ENCODE peak calls at places on chromosomes 11 and 22, in nine cellular contexts. D, Z, W, E, K, B, M, R and C are unnamed samples.

GRCh38 chr11:124762077-124762623 is at the start of gene ESAM:
- DNase-seq in E (no peak), Z (no peak), B (peak), K (peak), R (no peak), W (no peak), M (peak), D (no peak), C (peak)

GRCh38 chr22:40898850-40899357 is 37.0 kb upstream of the DNAJB7 start:
- DNase-seq in Z (peak), M (no peak), E (no peak), D (peak), B (no peak), K (peak), R (peak), W (no peak), C (no peak)

GRCh38 chr11:67600324-67601029 is 6.3 kb upstream of the NDUFV1 start:
- DNase-seq in M (no peak), B (no peak), D (no peak), K (no peak), E (no peak), Z (no peak), R (no peak), W (no peak), C (no peak)

GRCh38 chr11:75350743-75351540 is 519 bp downstream of the ARRB1 start:
- DNase-seq in E (peak), Z (peak), M (peak), B (no peak), K (peak), D (peak), R (no peak), W (no peak), C (no peak)

GRCh38 chr11:126914941-126915340 is 85.6 kb downstream of the KIRREL3 start:
- DNase-seq in M (no peak), Z (no peak), E (no peak), B (no peak), D (peak), W (no peak), K (no peak), R (peak), C (no peak)

GRCh38 chr11:61092280-61092766 is 10.0 kb upstream of the CD5 start:
- DNase-seq in B (peak), W (no peak), R (no peak), K (peak), M (peak), E (no peak), D (no peak), Z (no peak), C (no peak)

GRCh38 chr22:37529652-37530345 is 10.6 kb upstream of the CARD10 start:
- DNase-seq in M (no peak), R (no peak), D (no peak), Z (no peak), E (no peak), B (no peak), K (no peak), W (no peak), C (no peak)

GRCh38 chr11:17351510-17352176 is at the start of gene NCR3LG1:
- DNase-seq in K (peak), R (peak), Z (peak), M (peak), W (peak), B (peak), D (peak), E (peak), C (no peak)

GRCh38 chr11:114315749-114316368 is 19.7 kb downstream of the NNMT start:
- DNase-seq in E (no peak), D (no peak), W (no peak), Z (no peak), B (no peak), R (no peak), K (no peak), M (no peak), C (no peak)

GRCh38 chr11:19404787-19405186 is 164.0 kb upstream of the E2F8 start:
- DNase-seq in B (no peak), Z (no peak), K (no peak), D (no peak), W (no peak), E (no peak), R (no peak), M (no peak), C (no peak)

GRCh38 chr11:63917685-63918523 is 940 bp upstream of the RCOR2 start:
- DNase-seq in W (no peak), B (no peak), D (no peak), M (no peak), R (peak), K (peak), Z (no peak), E (peak), C (peak)

GRCh38 chr11:77776455-77776854 is 44.1 kb downstream of the RSF1 start:
- DNase-seq in D (no peak), Z (peak), R (peak), B (no peak), E (no peak), K (no peak), M (no peak), W (no peak), C (no peak)